ENCODE peak calls at places on chromosome 4, in seven cellular contexts. One of them, this sample, is unnamed.

GRCh38 chr4:56871357-56871993 is 36.2 kb upstream of the REST start:
- DNase-seq in substantia nigra: no peak
- DNase-seq in RWPE1: no peak
- DNase-seq in mammary epithelial cell: no peak
- DNase-seq in uterus: no peak
- DNase-seq in body of pancreas: no peak
- DNase-seq in A549: no peak
- DNase-seq in this sample: peak; percentile 11

GRCh38 chr4:121594796-121595526 is 101.8 kb downstream of the ANXA5 start:
- DNase-seq in body of pancreas: peak; percentile 10
- DNase-seq in uterus: peak; percentile 38
- DNase-seq in mammary epithelial cell: peak; percentile 35
- DNase-seq in A549: peak; percentile 2
- DNase-seq in substantia nigra: no peak
- DNase-seq in RWPE1: no peak
- DNase-seq in this sample: peak; percentile 13

GRCh38 chr4:7244766-7245320 is 52.5 kb downstream of the SORCS2 start:
- DNase-seq in RWPE1: no peak
- DNase-seq in A549: no peak
- DNase-seq in uterus: no peak
- DNase-seq in substantia nigra: peak; percentile 29
- DNase-seq in body of pancreas: no peak
- DNase-seq in mammary epithelial cell: no peak
- DNase-seq in this sample: no peak

GRCh38 chr4:177297781-177298391 is 11.8 kb upstream of the NEIL3 start:
- DNase-seq in A549: no peak
- DNase-seq in body of pancreas: no peak
- DNase-seq in RWPE1: no peak
- DNase-seq in mammary epithelial cell: no peak
- DNase-seq in uterus: no peak
- DNase-seq in substantia nigra: no peak
- DNase-seq in this sample: no peak

GRCh38 chr4:1211951-1212545 is 36.9 kb downstream of the CTBP1 start:
- DNase-seq in A549: no peak
- DNase-seq in body of pancreas: peak; percentile 91
- DNase-seq in RWPE1: no peak
- DNase-seq in substantia nigra: no peak
- DNase-seq in uterus: no peak
- DNase-seq in mammary epithelial cell: no peak
- DNase-seq in this sample: no peak

GRCh38 chr4:4430492-4431195 is 43.7 kb downstream of the NSG1 start:
- DNase-seq in mammary epithelial cell: peak; percentile 74
- DNase-seq in substantia nigra: no peak
- DNase-seq in body of pancreas: peak; percentile 20
- DNase-seq in RWPE1: peak; percentile 41
- DNase-seq in uterus: no peak
- DNase-seq in A549: peak; percentile 48
- DNase-seq in this sample: peak; percentile 73

GRCh38 chr4:25563071-25563564 is 92.5 kb upstream of the SLC34A2 start:
- DNase-seq in A549: peak; percentile 69
- DNase-seq in RWPE1: no peak
- DNase-seq in uterus: no peak
- DNase-seq in body of pancreas: no peak
- DNase-seq in substantia nigra: no peak
- DNase-seq in mammary epithelial cell: no peak
- DNase-seq in this sample: no peak

GRCh38 chr4:94504545-94504944 is 52.8 kb downstream of the PDLIM5 start:
- DNase-seq in uterus: no peak
- DNase-seq in A549: no peak
- DNase-seq in mammary epithelial cell: no peak
- DNase-seq in body of pancreas: no peak
- DNase-seq in substantia nigra: no peak
- DNase-seq in RWPE1: no peak
- DNase-seq in this sample: no peak

GRCh38 chr4:100081511-100081910 is 108.8 kb downstream of the DDIT4L start:
- DNase-seq in RWPE1: peak; percentile 36
- DNase-seq in A549: no peak
- DNase-seq in substantia nigra: no peak
- DNase-seq in mammary epithelial cell: peak; percentile 61
- DNase-seq in body of pancreas: no peak
- DNase-seq in uterus: no peak
- DNase-seq in this sample: no peak

GRCh38 chr4:159598602-159599001 is 495.7 kb downstream of the RAPGEF2 start:
- DNase-seq in substantia nigra: no peak
- DNase-seq in mammary epithelial cell: no peak
- DNase-seq in uterus: no peak
- DNase-seq in RWPE1: no peak
- DNase-seq in body of pancreas: no peak
- DNase-seq in A549: no peak
- DNase-seq in this sample: no peak

GRCh38 chr4:152243890-152244595 is 291.8 kb downstream of the FBXW7 start:
- DNase-seq in body of pancreas: no peak
- DNase-seq in uterus: peak; percentile 60
- DNase-seq in substantia nigra: no peak
- DNase-seq in mammary epithelial cell: no peak
- DNase-seq in A549: no peak
- DNase-seq in RWPE1: no peak
- DNase-seq in this sample: no peak

GRCh38 chr4:32117696-32118095 is 1397.5 kb downstream of the PCDH7 start:
- DNase-seq in substantia nigra: no peak
- DNase-seq in RWPE1: no peak
- DNase-seq in uterus: no peak
- DNase-seq in mammary epithelial cell: no peak
- DNase-seq in body of pancreas: no peak
- DNase-seq in A549: peak; percentile 4
- DNase-seq in this sample: no peak

GRCh38 chr4:13918110-13918509 is 290.6 kb upstream of the BOD1L1 start:
- DNase-seq in A549: peak; percentile 63
- DNase-seq in uterus: peak; percentile 56
- DNase-seq in substantia nigra: no peak
- DNase-seq in mammary epithelial cell: peak; percentile 97
- DNase-seq in body of pancreas: peak; percentile 32
- DNase-seq in RWPE1: peak; percentile 28
- DNase-seq in this sample: peak; percentile 48

GRCh38 chr4:41145571-41146078 is 68.7 kb downstream of the APBB2 start:
- DNase-seq in body of pancreas: no peak
- DNase-seq in A549: no peak
- DNase-seq in uterus: no peak
- DNase-seq in mammary epithelial cell: peak; percentile 48
- DNase-seq in substantia nigra: peak; percentile 24
- DNase-seq in RWPE1: no peak
- DNase-seq in this sample: no peak

GRCh38 chr4:53313510-53313909 is 52.4 kb downstream of the SCFD2 start:
- DNase-seq in mammary epithelial cell: peak; percentile 6
- DNase-seq in uterus: no peak
- DNase-seq in A549: peak; percentile 46
- DNase-seq in RWPE1: peak; percentile 33
- DNase-seq in substantia nigra: no peak
- DNase-seq in body of pancreas: no peak
- DNase-seq in this sample: peak; percentile 29

GRCh38 chr4:86160423-86160822 is 199.4 kb downstream of the MAPK10 start:
- DNase-seq in substantia nigra: no peak
- DNase-seq in mammary epithelial cell: no peak
- DNase-seq in body of pancreas: no peak
- DNase-seq in RWPE1: no peak
- DNase-seq in A549: no peak
- DNase-seq in uterus: no peak
- DNase-seq in this sample: no peak

GRCh38 chr4:41957634-41958033 is 22.4 kb downstream of the TMEM33 start:
- DNase-seq in A549: peak; percentile 35
- DNase-seq in substantia nigra: no peak
- DNase-seq in RWPE1: peak; percentile 9
- DNase-seq in uterus: no peak
- DNase-seq in body of pancreas: no peak
- DNase-seq in mammary epithelial cell: no peak
- DNase-seq in this sample: peak; percentile 10

GRCh38 chr4:39480251-39480650 is 21.4 kb downstream of the LIAS start:
- DNase-seq in uterus: no peak
- DNase-seq in A549: no peak
- DNase-seq in body of pancreas: no peak
- DNase-seq in RWPE1: no peak
- DNase-seq in substantia nigra: no peak
- DNase-seq in mammary epithelial cell: no peak
- DNase-seq in this sample: no peak
- H3K27ac ChIP-seq in uterus: no peak overlapping the region
- H3K27ac ChIP-seq in A549: no peak overlapping the region
- H3K27ac ChIP-seq in body of pancreas: no peak overlapping the region
- H3K27ac ChIP-seq in RWPE1: no peak overlapping the region
- H3K27ac ChIP-seq in substantia nigra: no peak overlapping the region
- H3K27ac ChIP-seq in mammary epithelial cell: no peak overlapping the region
- H3K27ac ChIP-seq in this sample: no peak overlapping the region

DNA sequence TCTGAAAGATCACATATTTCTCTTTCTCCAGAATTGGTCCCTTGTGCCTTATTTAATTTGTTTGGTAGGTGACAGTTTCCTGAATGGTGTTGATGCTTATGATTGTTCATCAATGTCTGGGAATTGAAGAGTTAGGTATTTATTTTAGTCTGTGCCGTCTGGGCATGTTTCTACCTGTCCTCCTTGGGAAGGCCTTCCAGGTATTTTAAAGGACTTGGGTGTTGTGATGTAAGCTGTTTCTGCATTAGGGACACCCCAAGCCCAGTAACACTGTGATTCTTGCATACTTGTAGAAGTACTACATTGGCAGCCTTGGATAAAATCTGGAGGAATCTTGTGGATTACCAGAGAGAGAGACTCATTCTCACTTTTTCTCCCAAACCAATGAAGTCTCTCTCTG is 120.8 kb upstream of the CXXC4 start:
- DNase-seq in A549: no peak
- DNase-seq in substantia nigra: no peak
- DNase-seq in uterus: no peak
- DNase-seq in RWPE1: no peak
- DNase-seq in mammary epithelial cell: peak; percentile 11
- DNase-seq in body of pancreas: no peak
- DNase-seq in this sample: no peak
- H3K27ac ChIP-seq in A549: no peak overlapping the region
- H3K27ac ChIP-seq in substantia nigra: no peak overlapping the region
- H3K27ac ChIP-seq in uterus: no peak overlapping the region
- H3K27ac ChIP-seq in RWPE1: no peak overlapping the region
- H3K27ac ChIP-seq in mammary epithelial cell: no peak overlapping the region
- H3K27ac ChIP-seq in body of pancreas: no peak overlapping the region
- H3K27ac ChIP-seq in this sample: no peak overlapping the region

GRCh38 chr4:118997601-118998000 is 108.9 kb downstream of the SYNPO2 start:
- DNase-seq in substantia nigra: no peak
- DNase-seq in A549: no peak
- DNase-seq in RWPE1: no peak
- DNase-seq in body of pancreas: no peak
- DNase-seq in uterus: no peak
- DNase-seq in mammary epithelial cell: no peak
- DNase-seq in this sample: peak; percentile 19

GRCh38 chr4:119005888-119006287 is 117.2 kb downstream of the SYNPO2 start:
- DNase-seq in uterus: no peak
- DNase-seq in body of pancreas: no peak
- DNase-seq in substantia nigra: no peak
- DNase-seq in A549: no peak
- DNase-seq in mammary epithelial cell: no peak
- DNase-seq in RWPE1: no peak
- DNase-seq in this sample: no peak

GRCh38 chr4:118995693-118996391 is 107.2 kb downstream of the SYNPO2 start:
- DNase-seq in A549: no peak
- DNase-seq in mammary epithelial cell: no peak
- DNase-seq in body of pancreas: no peak
- DNase-seq in RWPE1: no peak
- DNase-seq in uterus: no peak
- DNase-seq in substantia nigra: no peak
- DNase-seq in this sample: no peak

GRCh38 chr4:118999919-119000318 is 111.3 kb downstream of the SYNPO2 start:
- DNase-seq in body of pancreas: no peak
- DNase-seq in substantia nigra: no peak
- DNase-seq in uterus: no peak
- DNase-seq in RWPE1: no peak
- DNase-seq in A549: no peak
- DNase-seq in mammary epithelial cell: no peak
- DNase-seq in this sample: no peak

GRCh38 chr4:119000400-119000799 is 111.7 kb downstream of the SYNPO2 start:
- DNase-seq in uterus: peak; percentile 55
- DNase-seq in mammary epithelial cell: no peak
- DNase-seq in A549: no peak
- DNase-seq in body of pancreas: no peak
- DNase-seq in substantia nigra: no peak
- DNase-seq in RWPE1: no peak
- DNase-seq in this sample: no peak
- H3K27ac ChIP-seq in uterus: peak overlapping the region; percentile 78
- H3K27ac ChIP-seq in mammary epithelial cell: no peak overlapping the region
- H3K27ac ChIP-seq in A549: no peak overlapping the region
- H3K27ac ChIP-seq in body of pancreas: no peak overlapping the region
- H3K27ac ChIP-seq in substantia nigra: no peak overlapping the region
- H3K27ac ChIP-seq in RWPE1: no peak overlapping the region
- H3K27ac ChIP-seq in this sample: no peak overlapping the region

DNA sequence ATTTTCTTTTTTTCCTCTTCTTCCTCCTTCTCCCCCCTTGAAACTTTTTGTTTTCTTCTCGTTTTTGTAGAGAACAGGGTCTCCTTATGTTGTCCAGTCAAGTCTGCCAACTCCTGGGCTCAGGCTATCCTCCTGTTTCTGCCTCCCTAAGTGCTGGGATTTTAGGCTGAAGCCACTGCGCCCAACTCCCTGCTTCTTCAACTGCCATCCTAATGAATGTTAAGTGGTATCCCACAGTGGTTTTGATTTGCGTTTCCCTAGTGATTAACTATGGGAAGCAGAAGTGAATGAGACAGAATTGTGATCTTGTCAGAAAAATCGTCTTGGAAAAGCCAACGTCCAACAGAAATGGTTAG is 999 bp upstream of the ADD1 start:
- DNase-seq in RWPE1: no peak
- DNase-seq in A549: no peak
- DNase-seq in body of pancreas: no peak
- DNase-seq in substantia nigra: no peak
- DNase-seq in uterus: no peak
- DNase-seq in mammary epithelial cell: no peak
- DNase-seq in this sample: no peak
- H3K27ac ChIP-seq in RWPE1: peak overlapping the region; percentile 85
- H3K27ac ChIP-seq in A549: peak overlapping the region; percentile 93
- H3K27ac ChIP-seq in body of pancreas: peak overlapping the region; percentile 76
- H3K27ac ChIP-seq in substantia nigra: peak overlapping the region; percentile 96
- H3K27ac ChIP-seq in uterus: peak overlapping the region; percentile 98
- H3K27ac ChIP-seq in mammary epithelial cell: no peak overlapping the region
- H3K27ac ChIP-seq in this sample: peak overlapping the region; percentile 95

DNA sequence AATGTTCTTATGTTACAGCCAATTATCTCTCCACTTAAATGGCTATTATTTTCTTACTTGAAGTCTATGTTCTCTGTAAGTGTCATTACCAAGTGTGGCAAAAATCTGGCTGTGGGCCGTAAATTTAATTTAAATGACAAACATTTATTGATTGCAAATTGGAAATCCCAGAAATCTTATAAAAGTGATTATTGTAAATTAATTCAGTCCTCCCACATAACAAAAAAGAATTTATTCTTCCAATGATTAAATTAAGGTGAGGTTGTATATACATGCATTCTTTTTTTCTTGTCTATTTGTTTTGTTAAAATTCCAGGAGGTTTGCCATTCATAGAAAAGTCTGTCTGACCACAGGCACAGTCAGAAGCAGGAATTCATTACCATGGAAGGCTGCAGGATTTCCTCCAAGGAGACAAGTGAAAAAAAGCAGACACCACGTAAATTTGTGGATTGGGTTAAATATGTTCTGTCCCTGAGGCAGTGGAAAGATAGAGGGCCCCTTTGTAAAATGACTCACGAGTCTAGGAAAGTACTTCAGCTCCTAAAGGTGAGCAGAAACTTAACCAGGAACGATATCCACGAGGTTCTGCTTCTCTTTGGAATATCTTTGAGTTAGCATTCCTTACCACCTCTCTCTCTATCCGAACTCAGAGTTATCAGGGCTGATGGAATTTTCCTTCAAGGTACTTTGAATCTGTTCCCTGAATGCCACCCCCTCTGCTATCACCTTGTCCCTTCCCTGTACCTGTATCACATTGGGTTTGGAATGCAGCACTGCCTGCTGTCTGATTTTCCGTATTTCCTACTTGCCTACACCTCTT is 10.7 kb downstream of the PPARGC1A start:
- DNase-seq in body of pancreas: no peak
- DNase-seq in uterus: no peak
- DNase-seq in RWPE1: no peak
- DNase-seq in mammary epithelial cell: peak; percentile 38
- DNase-seq in substantia nigra: no peak
- DNase-seq in A549: no peak
- DNase-seq in this sample: peak; percentile 30
- H3K27ac ChIP-seq in body of pancreas: peak overlapping the region; percentile 9
- H3K27ac ChIP-seq in uterus: peak overlapping the region; percentile 37
- H3K27ac ChIP-seq in RWPE1: no peak overlapping the region
- H3K27ac ChIP-seq in mammary epithelial cell: no peak overlapping the region
- H3K27ac ChIP-seq in substantia nigra: no peak overlapping the region
- H3K27ac ChIP-seq in A549: no peak overlapping the region
- H3K27ac ChIP-seq in this sample: peak overlapping the region; percentile 44

This sample was measured in hepatocyte.